ENCODE peak calls at places on chromosomes 2 and 18, in seven cellular contexts. One of them, this sample, is unnamed.

GRCh38 chr2:10591207-10591606 is 98.6 kb downstream of the NOL10 start:
- DNase-seq in spleen: no peak
- DNase-seq in NB4: peak; percentile 31
- DNase-seq in stomach: no peak
- DNase-seq in uterus: no peak
- DNase-seq in esophagus muscularis mucosa: no peak
- DNase-seq in suprapubic skin: no peak
- DNase-seq in this sample: no peak

GRCh38 chr18:23689031-23689615 is at the start of gene LAMA3:
- DNase-seq in spleen: peak; percentile 80
- DNase-seq in NB4: no peak
- DNase-seq in stomach: peak; percentile 77
- DNase-seq in uterus: peak; percentile 74
- DNase-seq in esophagus muscularis mucosa: no peak
- DNase-seq in suprapubic skin: peak; percentile 75
- DNase-seq in this sample: peak; percentile 54

GRCh38 chr2:138964413-138964812 is 184.2 kb upstream of the NXPH2 start:
- DNase-seq in spleen: no peak
- DNase-seq in NB4: no peak
- DNase-seq in stomach: no peak
- DNase-seq in uterus: no peak
- DNase-seq in esophagus muscularis mucosa: no peak
- DNase-seq in suprapubic skin: no peak
- DNase-seq in this sample: no peak

GRCh38 chr2:227366861-227367800 is 12.0 kb downstream of the TM4SF20 start:
- DNase-seq in spleen: no peak
- DNase-seq in NB4: no peak
- DNase-seq in stomach: no peak
- DNase-seq in uterus: no peak
- DNase-seq in esophagus muscularis mucosa: no peak
- DNase-seq in suprapubic skin: no peak
- DNase-seq in this sample: no peak

GRCh38 chr2:192016265-192016664 is 169.4 kb upstream of the CAVIN2 start:
- DNase-seq in spleen: no peak
- DNase-seq in NB4: no peak
- DNase-seq in stomach: no peak
- DNase-seq in uterus: no peak
- DNase-seq in esophagus muscularis mucosa: no peak
- DNase-seq in suprapubic skin: no peak
- DNase-seq in this sample: peak; percentile 1

GRCh38 chr2:133676392-133677130 is 108.3 kb upstream of the NCKAP5 start:
- DNase-seq in spleen: no peak
- DNase-seq in NB4: no peak
- DNase-seq in stomach: no peak
- DNase-seq in uterus: no peak
- DNase-seq in esophagus muscularis mucosa: no peak
- DNase-seq in suprapubic skin: no peak
- DNase-seq in this sample: no peak

GRCh38 chr2:147846382-147847081 is 1.7 kb downstream of the ACVR2A start:
- DNase-seq in spleen: no peak
- DNase-seq in NB4: no peak
- DNase-seq in stomach: no peak
- DNase-seq in uterus: no peak
- DNase-seq in esophagus muscularis mucosa: no peak
- DNase-seq in suprapubic skin: no peak
- DNase-seq in this sample: no peak

GRCh38 chr18:78696698-78697435 is 282.8 kb upstream of the SALL3 start:
- DNase-seq in spleen: no peak
- DNase-seq in NB4: no peak
- DNase-seq in stomach: no peak
- DNase-seq in uterus: no peak
- DNase-seq in esophagus muscularis mucosa: no peak
- DNase-seq in suprapubic skin: no peak
- DNase-seq in this sample: no peak

GRCh38 chr2:241456546-241456945 is 51.8 kb downstream of the STK25 start:
- DNase-seq in spleen: peak; percentile 34
- DNase-seq in NB4: no peak
- DNase-seq in stomach: no peak
- DNase-seq in uterus: no peak
- DNase-seq in esophagus muscularis mucosa: no peak
- DNase-seq in suprapubic skin: no peak
- DNase-seq in this sample: no peak

GRCh38 chr2:238684362-238685326 is 163.2 kb upstream of the TWIST2 start:
- DNase-seq in spleen: no peak
- DNase-seq in NB4: peak; percentile 18
- DNase-seq in stomach: no peak
- DNase-seq in uterus: peak; percentile 73
- DNase-seq in esophagus muscularis mucosa: peak; percentile 94
- DNase-seq in suprapubic skin: no peak
- DNase-seq in this sample: peak; percentile 78

GRCh38 chr2:63012541-63012940 is 38.1 kb upstream of the OTX1 start:
- DNase-seq in spleen: no peak
- DNase-seq in NB4: no peak
- DNase-seq in stomach: no peak
- DNase-seq in uterus: no peak
- DNase-seq in esophagus muscularis mucosa: no peak
- DNase-seq in suprapubic skin: no peak
- DNase-seq in this sample: no peak

GRCh38 chr2:239370876-239371725 is 29.7 kb downstream of the HDAC4 start:
- DNase-seq in spleen: peak; percentile 75
- DNase-seq in NB4: no peak
- DNase-seq in stomach: no peak
- DNase-seq in uterus: no peak
- DNase-seq in esophagus muscularis mucosa: no peak
- DNase-seq in suprapubic skin: no peak
- DNase-seq in this sample: no peak

GRCh38 chr2:142754182-142754581 is 123.3 kb upstream of the KYNU start:
- DNase-seq in spleen: no peak
- DNase-seq in NB4: no peak
- DNase-seq in stomach: no peak
- DNase-seq in uterus: no peak
- DNase-seq in esophagus muscularis mucosa: no peak
- DNase-seq in suprapubic skin: no peak
- DNase-seq in this sample: no peak

GRCh38 chr2:122191331-122191730 is 435.9 kb downstream of the TSN start:
- DNase-seq in spleen: no peak
- DNase-seq in NB4: peak; percentile 51
- DNase-seq in stomach: no peak
- DNase-seq in uterus: no peak
- DNase-seq in esophagus muscularis mucosa: no peak
- DNase-seq in suprapubic skin: no peak
- DNase-seq in this sample: peak; percentile 49

GRCh38 chr2:207115715-207116364 is 49.9 kb downstream of the KLF7 start:
- DNase-seq in spleen: no peak
- DNase-seq in NB4: no peak
- DNase-seq in stomach: no peak
- DNase-seq in uterus: peak; percentile 31
- DNase-seq in esophagus muscularis mucosa: no peak
- DNase-seq in suprapubic skin: no peak
- DNase-seq in this sample: no peak

GRCh38 chr2:21025690-21026478 is 18.0 kb downstream of the APOB start:
- DNase-seq in spleen: no peak
- DNase-seq in NB4: no peak
- DNase-seq in stomach: no peak
- DNase-seq in uterus: no peak
- DNase-seq in esophagus muscularis mucosa: no peak
- DNase-seq in suprapubic skin: no peak
- DNase-seq in this sample: no peak
- TF ChIP-seq POLR2A in spleen: no peak
- TF ChIP-seq POLR2A in NB4: no peak
- TF ChIP-seq POLR2A in stomach: no peak
- TF ChIP-seq POLR2A in uterus: no peak
- TF ChIP-seq POLR2A in esophagus muscularis mucosa: no peak
- TF ChIP-seq POLR2A in suprapubic skin: no peak
- TF ChIP-seq POLR2A in this sample: no peak

GRCh38 chr2:9555338-9556120 is at the start of gene ADAM17:
- DNase-seq in spleen: peak; percentile 100
- DNase-seq in NB4: peak; percentile 98
- DNase-seq in stomach: peak; percentile 97
- DNase-seq in uterus: peak; percentile 96
- DNase-seq in esophagus muscularis mucosa: peak; percentile 99
- DNase-seq in suprapubic skin: peak; percentile 98
- DNase-seq in this sample: peak; percentile 72
- TF ChIP-seq POLR2A in spleen: peak; percentile 86
- TF ChIP-seq POLR2A in NB4: peak; percentile 93
- TF ChIP-seq POLR2A in stomach: no peak
- TF ChIP-seq POLR2A in uterus: peak; percentile 95
- TF ChIP-seq POLR2A in esophagus muscularis mucosa: peak; percentile 82
- TF ChIP-seq POLR2A in suprapubic skin: peak; percentile 91
- TF ChIP-seq POLR2A in this sample: peak; percentile 81

GRCh38 chr2:100819365-100820345 is at the start of gene NPAS2:
- DNase-seq in spleen: no peak
- DNase-seq in NB4: peak; percentile 46
- DNase-seq in stomach: peak; percentile 53
- DNase-seq in uterus: peak; percentile 43
- DNase-seq in esophagus muscularis mucosa: no peak
- DNase-seq in suprapubic skin: peak; percentile 73
- DNase-seq in this sample: peak; percentile 71
- TF ChIP-seq POLR2A in spleen: no peak
- TF ChIP-seq POLR2A in NB4: no peak
- TF ChIP-seq POLR2A in stomach: no peak
- TF ChIP-seq POLR2A in uterus: peak; percentile 12
- TF ChIP-seq POLR2A in esophagus muscularis mucosa: no peak
- TF ChIP-seq POLR2A in suprapubic skin: no peak
- TF ChIP-seq POLR2A in this sample: no peak

GRCh38 chr2:24339856-24340262 is 20.5 kb downstream of the ITSN2 start:
- DNase-seq in spleen: no peak
- DNase-seq in NB4: no peak
- DNase-seq in stomach: no peak
- DNase-seq in uterus: no peak
- DNase-seq in esophagus muscularis mucosa: no peak
- DNase-seq in suprapubic skin: no peak
- DNase-seq in this sample: no peak

GRCh38 chr2:24345937-24346336 is 14.4 kb downstream of the ITSN2 start:
- DNase-seq in spleen: no peak
- DNase-seq in NB4: no peak
- DNase-seq in stomach: no peak
- DNase-seq in uterus: no peak
- DNase-seq in esophagus muscularis mucosa: no peak
- DNase-seq in suprapubic skin: no peak
- DNase-seq in this sample: no peak

GRCh38 chr2:24343225-24343882 is 17.0 kb downstream of the ITSN2 start:
- DNase-seq in spleen: no peak
- DNase-seq in NB4: no peak
- DNase-seq in stomach: no peak
- DNase-seq in uterus: no peak
- DNase-seq in esophagus muscularis mucosa: no peak
- DNase-seq in suprapubic skin: no peak
- DNase-seq in this sample: no peak

GRCh38 chr2:24337958-24338357 is 22.4 kb downstream of the ITSN2 start:
- DNase-seq in spleen: no peak
- DNase-seq in NB4: no peak
- DNase-seq in stomach: no peak
- DNase-seq in uterus: no peak
- DNase-seq in esophagus muscularis mucosa: no peak
- DNase-seq in suprapubic skin: no peak
- DNase-seq in this sample: no peak

GRCh38 chr2:24342110-24342910 is 18.0 kb downstream of the ITSN2 start:
- DNase-seq in spleen: no peak
- DNase-seq in NB4: no peak
- DNase-seq in stomach: no peak
- DNase-seq in uterus: no peak
- DNase-seq in esophagus muscularis mucosa: no peak
- DNase-seq in suprapubic skin: no peak
- DNase-seq in this sample: no peak
- TF ChIP-seq POLR2A in spleen: no peak
- TF ChIP-seq POLR2A in NB4: no peak
- TF ChIP-seq POLR2A in stomach: no peak
- TF ChIP-seq POLR2A in uterus: no peak
- TF ChIP-seq POLR2A in esophagus muscularis mucosa: no peak
- TF ChIP-seq POLR2A in suprapubic skin: no peak
- TF ChIP-seq POLR2A in this sample: no peak

GRCh38 chr2:112150851-112151250 is 12.7 kb downstream of the FBLN7 start:
- DNase-seq in spleen: no peak
- DNase-seq in NB4: no peak
- DNase-seq in stomach: peak; percentile 20
- DNase-seq in uterus: no peak
- DNase-seq in esophagus muscularis mucosa: peak; percentile 60
- DNase-seq in suprapubic skin: no peak
- DNase-seq in this sample: no peak

GRCh38 chr2:112150447-112150846 is 12.3 kb downstream of the FBLN7 start:
- DNase-seq in spleen: no peak
- DNase-seq in NB4: no peak
- DNase-seq in stomach: peak; percentile 17
- DNase-seq in uterus: peak; percentile 58
- DNase-seq in esophagus muscularis mucosa: peak; percentile 80
- DNase-seq in suprapubic skin: no peak
- DNase-seq in this sample: peak; percentile 29

GRCh38 chr2:112151701-112152440 is 13.7 kb downstream of the FBLN7 start:
- DNase-seq in spleen: no peak
- DNase-seq in NB4: no peak
- DNase-seq in stomach: peak; percentile 18
- DNase-seq in uterus: no peak
- DNase-seq in esophagus muscularis mucosa: peak; percentile 85
- DNase-seq in suprapubic skin: no peak
- DNase-seq in this sample: no peak

GRCh38 chr2:112149866-112150435 is 11.8 kb downstream of the FBLN7 start:
- DNase-seq in spleen: no peak
- DNase-seq in NB4: no peak
- DNase-seq in stomach: peak; percentile 14
- DNase-seq in uterus: no peak
- DNase-seq in esophagus muscularis mucosa: peak; percentile 68
- DNase-seq in suprapubic skin: no peak
- DNase-seq in this sample: no peak

DNA sequence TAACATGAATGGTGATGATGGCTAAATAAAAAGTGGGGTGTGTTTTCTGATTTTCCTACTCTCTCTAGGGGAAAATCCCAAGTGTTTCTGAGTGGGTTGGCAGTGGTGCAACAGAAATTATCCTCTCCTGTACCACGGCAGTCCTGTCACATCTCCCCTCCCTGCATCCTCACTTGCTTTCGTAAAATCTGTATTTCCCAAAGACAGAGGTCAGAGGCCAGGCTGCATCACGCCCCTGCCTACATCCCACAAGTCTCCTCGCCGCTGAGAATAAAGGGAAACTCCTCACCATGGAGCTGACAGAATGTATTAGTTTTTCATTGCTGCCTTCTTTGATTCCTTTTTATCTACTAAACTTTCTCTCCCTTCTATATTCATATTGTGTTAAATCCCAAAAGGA is 13.1 kb downstream of the FBLN7 start:
- DNase-seq in spleen: no peak
- DNase-seq in NB4: no peak
- DNase-seq in stomach: no peak
- DNase-seq in uterus: no peak
- DNase-seq in esophagus muscularis mucosa: peak; percentile 29
- DNase-seq in suprapubic skin: no peak
- DNase-seq in this sample: no peak
- TF ChIP-seq POLR2A in spleen: no peak
- TF ChIP-seq POLR2A in NB4: no peak
- TF ChIP-seq POLR2A in stomach: no peak
- TF ChIP-seq POLR2A in uterus: no peak
- TF ChIP-seq POLR2A in esophagus muscularis mucosa: no peak
- TF ChIP-seq POLR2A in suprapubic skin: no peak
- TF ChIP-seq POLR2A in this sample: no peak